ENCODE peak calls at places on chromosome 3, in six cellular contexts. A, H, P, V, Z and G are unnamed samples.

GRCh38 chr3:100254168-100254777 is 6.5 kb upstream of the TBC1D23 start:
- DNase-seq in V (no peak), P (peak), H (peak), Z (no peak), A (peak), G (peak)

GRCh38 chr3:70716832-70717231 is 404.4 kb upstream of the MDFIC2 start:
- DNase-seq in P (no peak), Z (no peak), H (no peak), A (no peak), V (no peak), G (no peak)

GRCh38 chr3:122754867-122755835 is 38.5 kb downstream of the HSPBAP1 start:
- DNase-seq in P (peak), V (no peak), Z (no peak), A (no peak), H (no peak), G (peak)

GRCh38 chr3:79729096-79729495 is 38.7 kb downstream of the ROBO1 start:
- DNase-seq in P (no peak), Z (peak), H (no peak), A (no peak), V (no peak), G (no peak)

GRCh38 chr3:155745795-155746550 is 1.1 kb upstream of the PLCH1 start:
- DNase-seq in V (peak), H (no peak), Z (no peak), P (no peak), A (no peak), G (peak)

GRCh38 chr3:153624310-153625030 is 462.4 kb downstream of the RAP2B start:
- DNase-seq in V (no peak), P (no peak), Z (no peak), H (peak), A (no peak), G (no peak)

GRCh38 chr3:196274585-196274984 is 12.9 kb downstream of the PCYT1A start:
- DNase-seq in Z (no peak), V (no peak), A (no peak), P (peak), H (peak), G (no peak)

GRCh38 chr3:158961911-158962310 is 160.1 kb downstream of the MFSD1 start:
- DNase-seq in A (no peak), P (no peak), H (no peak), Z (no peak), V (no peak), G (no peak)

GRCh38 chr3:124007186-124007585 is 15.3 kb upstream of the ROPN1 start:
- DNase-seq in H (no peak), P (no peak), A (peak), V (no peak), Z (no peak), G (no peak)

GRCh38 chr3:124557433-124558232 is 172.6 kb upstream of the UMPS start:
- DNase-seq in P (no peak), A (peak), H (no peak), Z (peak), V (no peak), G (no peak)

GRCh38 chr3:46675843-46676567 is 17.5 kb downstream of the ALS2CL start:
- DNase-seq in P (no peak), H (no peak), A (no peak), V (peak), Z (peak), G (no peak)

GRCh38 chr3:198080521-198081384 is 120.7 kb downstream of the LMLN start:
- DNase-seq in H (peak), A (no peak), P (peak), Z (no peak), V (peak), G (peak)

GRCh38 chr3:168094580-168094876 is 1.2 kb downstream of the GOLIM4 start:
- DNase-seq in P (no peak), Z (no peak), A (no peak), V (no peak), H (no peak), G (no peak)

GRCh38 chr3:147409143-147410121 is at the start of gene ZIC1:
- DNase-seq in Z (no peak), P (no peak), V (no peak), H (no peak), A (no peak), G (no peak)

GRCh38 chr3:161028485-161029018 is 76.6 kb downstream of the B3GALNT1 start:
- DNase-seq in H (no peak), A (no peak), P (no peak), V (no peak), Z (no peak), G (no peak)

GRCh38 chr3:58880182-58880581 is 169.6 kb downstream of the CFAP20DC start:
- DNase-seq in P (peak), A (no peak), H (no peak), Z (no peak), V (no peak), G (no peak)

GRCh38 chr3:194582196-194582905 is 50.9 kb downstream of the TMEM44 start:
- DNase-seq in V (no peak), P (no peak), Z (no peak), H (no peak), A (no peak), G (no peak)

GRCh38 chr3:180250172-180250571 is 213.4 kb upstream of the PEX5L start:
- DNase-seq in Z (peak), A (no peak), P (no peak), H (no peak), V (no peak), G (no peak)

GRCh38 chr3:24460974-24461373 is 33.7 kb downstream of the THRB start:
- DNase-seq in V (no peak), P (no peak), A (no peak), Z (no peak), H (no peak), G (no peak)

GRCh38 chr3:105907790-105908189 is 39.0 kb upstream of the CBLB start:
- DNase-seq in P (peak), H (no peak), A (no peak), V (no peak), Z (no peak), G (no peak)

GRCh38 chr3:150059729-150060128 is 89.0 kb upstream of the PFN2 start:
- DNase-seq in Z (no peak), V (no peak), P (no peak), A (no peak), H (no peak), G (no peak)

GRCh38 chr3:118692417-118692816 is 342.2 kb downstream of the IGSF11 start:
- DNase-seq in V (no peak), H (no peak), Z (no peak), P (no peak), A (no peak), G (no peak)

GRCh38 chr3:65030847-65031463 is 343.2 kb upstream of the ADAMTS9 start:
- DNase-seq in V (no peak), A (no peak), P (no peak), H (no peak), Z (peak), G (no peak)

GRCh38 chr3:108106031-108106430 is 15.2 kb upstream of the CD47 start:
- DNase-seq in V (no peak), A (no peak), H (no peak), P (no peak), Z (peak), G (no peak)

GRCh38 chr3:113439576-113439975 is 1.7 kb downstream of the CFAP44 start:
- DNase-seq in A (no peak), P (no peak), Z (no peak), H (no peak), V (no peak), G (no peak)

GRCh38 chr3:98914210-98915080 is 12.9 kb upstream of the DCBLD2 start:
- DNase-seq in V (no peak), H (no peak), Z (no peak), P (no peak), A (no peak), G (no peak)

GRCh38 chr3:186520957-186521842 is 23.0 kb downstream of the CRYGS start:
- DNase-seq in A (no peak), Z (no peak), V (no peak), P (peak), H (no peak), G (no peak)

GRCh38 chr3:107077391-107077790 is 299.8 kb upstream of the CCDC54 start:
- DNase-seq in A (no peak), V (no peak), Z (no peak), P (no peak), H (no peak), G (no peak)